ENCODE peak calls at places on chromosomes 4 and X, in four cellular contexts. R, K, Y and V are unnamed samples.

GRCh38 chrX:24395775-24396174 is 35.3 kb downstream of the SUPT20HL1 start:
- DNase-seq in K (no peak), R (peak; percentile 85), Y (no peak), V (peak; percentile 34)

GRCh38 chrX:66961665-66962064 is 322.8 kb upstream of the EDA2R start:
- DNase-seq in R (no peak), K (no peak), Y (no peak), V (no peak)

GRCh38 chr4:3461515-3462291 is 1.4 kb upstream of the DOK7 start:
- DNase-seq in K (no peak), R (peak; percentile 83), Y (no peak), V (no peak)

GRCh38 chr4:61923179-61923578 is 723.1 kb downstream of the ADGRL3 start:
- DNase-seq in R (peak; percentile 63), K (no peak), Y (no peak), V (no peak)

GRCh38 chr4:17065821-17066220 is 167.4 kb upstream of the LDB2 start:
- DNase-seq in R (no peak), Y (no peak), K (no peak), V (no peak)

GRCh38 chr4:177879851-177880250 is 437.6 kb upstream of the AGA start:
- DNase-seq in Y (no peak), R (peak; percentile 19), K (no peak), V (no peak)

GRCh38 chrX:155071694-155072215 is 447 bp downstream of the BRCC3 start:
- DNase-seq in Y (no peak), K (no peak), R (no peak), V (no peak)

GRCh38 chr4:115356176-115356575 is 242.8 kb upstream of the NDST4 start:
- DNase-seq in R (no peak), K (no peak), Y (no peak), V (no peak)

GRCh38 chr4:188092824-188093223 is 16.6 kb downstream of the TRIML2 start:
- DNase-seq in K (no peak), Y (no peak), R (peak; percentile 8), V (no peak)

GRCh38 chr4:82776925-82777542 is 21.6 kb downstream of the SCD5 start:
- DNase-seq in K (no peak), Y (no peak), R (no peak), V (no peak)

DNA sequence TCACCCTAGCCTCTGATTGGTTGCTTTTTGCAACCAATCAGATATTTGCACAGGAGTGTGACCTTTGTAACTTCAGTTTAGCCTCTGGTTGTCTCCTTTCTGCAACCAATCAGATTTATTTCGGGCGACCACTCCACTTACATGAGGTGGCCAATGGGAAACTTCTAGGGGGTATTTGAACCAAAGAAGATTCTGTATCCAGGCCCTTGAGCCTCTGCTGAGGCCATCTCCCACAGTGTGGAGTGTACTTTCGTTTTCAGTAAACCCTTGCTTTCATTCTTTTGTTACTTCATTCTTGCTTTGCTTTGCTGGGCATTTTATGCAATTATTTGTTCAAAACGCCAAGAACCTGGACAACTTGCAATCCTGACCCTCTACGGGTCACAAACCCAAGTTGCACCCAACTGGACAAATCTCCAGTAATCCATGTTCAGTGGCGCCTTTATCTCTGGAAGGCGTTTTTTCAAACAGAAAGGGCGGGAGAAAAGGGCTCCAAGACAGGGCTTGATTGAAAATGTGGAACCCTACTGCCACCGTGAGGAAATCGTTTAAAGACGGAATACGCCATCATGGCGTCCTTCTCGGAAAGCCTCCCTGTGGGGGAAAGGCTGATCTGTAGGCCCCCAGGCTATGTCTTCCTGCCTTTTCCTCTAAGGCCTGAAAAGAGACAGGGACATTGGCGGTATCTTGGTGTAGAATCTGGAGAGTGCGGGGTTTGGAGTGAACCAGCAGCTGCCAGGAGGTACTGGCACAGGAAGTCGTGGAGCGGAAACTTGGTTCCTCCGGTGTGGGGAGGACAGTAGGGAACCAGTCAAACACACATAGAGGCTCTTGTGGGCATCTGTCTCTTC is 184.6 kb downstream of the OR13H1 start:
- DNase-seq in R (no peak), K (peak; percentile 79), Y (peak; percentile 71), V (no peak)
- TF ChIP-seq CTCF in R (no peak), K (peak; percentile 52), Y (peak; percentile 40), V (no peak)

DNA sequence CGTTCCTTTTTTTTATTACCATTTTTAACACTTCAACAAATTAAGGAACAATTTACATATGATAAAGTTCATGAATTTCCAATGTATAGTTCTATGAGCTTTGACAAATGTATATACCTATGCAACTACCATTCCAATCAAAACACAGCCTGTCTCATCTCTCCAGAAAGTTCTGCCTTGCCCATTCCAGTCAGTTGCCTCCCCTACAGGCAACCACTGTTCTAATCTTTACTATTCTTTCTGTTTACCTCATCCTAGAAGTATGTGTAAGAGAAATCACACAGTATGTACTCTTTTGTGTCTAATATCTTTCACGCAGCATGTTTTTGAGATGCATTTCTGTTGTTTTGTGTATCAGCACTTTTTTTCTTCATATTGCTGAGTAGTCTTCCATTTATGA is 224.9 kb downstream of the KIT start:
- DNase-seq in Y (no peak), R (no peak), K (no peak), V (no peak)
- TF ChIP-seq CTCF in Y (no peak), R (no peak), K (no peak), V (no peak)

DNA sequence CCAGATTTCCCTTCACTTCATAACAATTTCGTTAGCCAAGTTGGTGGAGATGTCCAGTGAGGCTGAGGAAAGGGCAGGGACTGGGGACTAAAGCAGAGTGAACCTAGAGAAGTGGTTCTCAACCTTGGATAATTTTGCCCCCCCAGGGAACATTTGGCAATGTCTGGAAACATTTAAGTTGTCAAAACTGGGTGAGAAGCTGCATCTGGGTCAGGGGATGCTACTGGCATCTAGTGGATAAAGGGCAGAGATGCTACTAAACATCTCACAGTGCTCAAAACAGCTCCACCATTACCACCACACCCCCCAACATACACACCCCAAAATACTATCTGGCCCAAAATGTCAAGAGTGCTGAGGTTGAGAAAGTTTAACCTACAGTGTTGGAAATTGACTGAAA is 32.0 kb upstream of the FGF16 start:
- DNase-seq in R (peak; percentile 44), K (no peak), Y (no peak), V (no peak)
- TF ChIP-seq CTCF in R (peak; percentile 66), K (no peak), Y (no peak), V (no peak)

DNA sequence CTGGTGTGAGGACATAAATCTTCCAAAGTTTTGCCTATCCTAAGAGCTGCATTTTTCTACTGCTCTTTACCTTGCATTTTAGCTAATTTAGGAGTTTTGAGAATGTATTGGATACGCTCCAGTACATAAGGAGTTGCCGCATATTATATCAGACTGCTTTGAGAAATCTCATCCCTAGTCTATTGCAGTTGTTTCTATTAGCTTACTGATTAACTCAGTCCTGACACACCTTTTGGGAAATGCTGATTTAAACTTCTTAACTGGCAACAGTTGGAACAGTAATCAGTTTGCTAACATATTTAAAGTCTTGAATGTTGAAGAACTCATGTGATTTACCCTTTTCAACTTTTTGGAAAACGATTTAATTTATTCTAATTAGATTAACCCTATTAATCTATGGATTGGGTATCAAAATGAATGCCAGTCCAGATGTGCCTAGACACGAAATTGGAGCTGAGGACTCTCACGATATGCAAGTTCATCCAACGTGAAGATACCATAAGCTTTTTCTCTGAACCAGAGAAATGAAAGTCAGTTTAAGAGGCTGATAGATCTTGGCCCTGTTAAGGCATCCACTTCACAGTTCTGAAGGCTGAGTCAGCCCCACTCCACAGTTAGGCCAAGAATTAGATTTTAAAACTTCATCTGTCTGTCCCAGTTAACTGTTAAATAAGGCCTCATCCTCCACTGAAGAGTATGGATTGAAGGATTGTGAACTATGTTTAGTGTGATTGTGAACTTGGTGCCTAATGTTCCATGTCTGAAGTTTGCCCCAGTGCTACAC is 90.0 kb downstream of the MAOA start:
- DNase-seq in Y (no peak), K (no peak), R (no peak), V (no peak)
- TF ChIP-seq CTCF in Y (no peak), K (no peak), R (no peak), V (no peak)

GRCh38 chr4:40523581-40523980 is 106.1 kb downstream of the RBM47 start:
- DNase-seq in R (no peak), K (no peak), Y (no peak), V (no peak)

GRCh38 chr4:40525811-40526598 is 103.7 kb downstream of the RBM47 start:
- DNase-seq in K (peak; percentile 76), Y (no peak), R (peak; percentile 72), V (no peak)

GRCh38 chr4:40530961-40531635 is 98.6 kb downstream of the RBM47 start:
- DNase-seq in R (no peak), Y (no peak), K (no peak), V (no peak)

GRCh38 chr4:40524642-40525041 is 105.0 kb downstream of the RBM47 start:
- DNase-seq in Y (no peak), K (no peak), R (no peak), V (no peak)

GRCh38 chr4:40526741-40527140 is 102.9 kb downstream of the RBM47 start:
- DNase-seq in R (no peak), K (no peak), Y (no peak), V (no peak)
- TF ChIP-seq CTCF in R (no peak), K (no peak), Y (no peak), V (no peak)

DNA sequence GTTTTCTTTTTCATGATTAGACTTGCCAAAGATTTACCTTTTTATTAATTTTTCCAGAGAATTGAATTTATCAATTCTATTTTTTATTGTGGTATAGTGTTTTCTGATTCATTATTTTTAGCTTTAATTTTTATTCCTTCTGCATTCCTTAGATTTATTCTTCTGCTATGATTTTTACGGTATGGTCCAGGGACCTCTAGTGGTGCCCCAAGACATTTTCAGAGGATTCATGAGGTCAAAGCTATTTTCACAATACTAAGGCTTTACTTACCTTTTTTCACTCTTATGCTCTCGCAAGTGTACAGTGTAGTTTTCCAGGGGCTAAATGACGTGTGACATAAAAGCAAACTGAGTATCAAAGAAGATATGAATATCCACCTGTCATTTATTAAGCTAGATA is 8.0 kb downstream of the RADX start:
- DNase-seq in K (no peak), R (peak; percentile 34), Y (no peak), V (no peak)
- TF ChIP-seq CTCF in K (peak; percentile 43), R (peak; percentile 66), Y (no peak), V (peak; percentile 48)

GRCh38 chr4:125313989-125314602 is 659 bp upstream of the FAT4 start:
- DNase-seq in Y (no peak), K (no peak), R (no peak), V (no peak)

GRCh38 chr4:125316391-125316780 is 1.6 kb downstream of the FAT4 start:
- DNase-seq in K (peak; percentile 66), R (peak; percentile 7), Y (peak; percentile 43), V (peak; percentile 9)

GRCh38 chr4:125316781-125317525 is 2.2 kb downstream of the FAT4 start:
- DNase-seq in Y (peak; percentile 50), K (peak; percentile 76), R (no peak), V (peak; percentile 14)

GRCh38 chr4:125314676-125315570 is at the start of gene FAT4:
- DNase-seq in Y (peak; percentile 93), R (peak; percentile 85), K (peak; percentile 96), V (peak; percentile 83)

GRCh38 chr4:125315571-125316390 is 1.0 kb downstream of the FAT4 start:
- DNase-seq in R (peak; percentile 47), Y (peak; percentile 76), K (no peak), V (peak; percentile 45)
- TF ChIP-seq CTCF in R (peak; percentile 22), Y (no peak), K (peak; percentile 51), V (peak; percentile 35)

GRCh38 chr4:20326977-20327376 is 75.3 kb downstream of the SLIT2 start:
- DNase-seq in K (no peak), Y (no peak), R (no peak), V (no peak)
- TF ChIP-seq CTCF in K (no peak), Y (no peak), R (no peak), V (no peak)